ENCODE peak calls at places on chromosomes 3 and 15, in seven cellular contexts. Z is CD4-positive, alpha-beta memory T cell; N is SJSA1; K is adrenal gland; O is cardiac muscle cell; E is pancreas; D is left ventricle myocardium inferior. M is an unnamed sample.

GRCh38 chr3:45246236-45246635 is 20.1 kb upstream of the TMEM158 start:
- DNase-seq in Z (no peak), N (no peak), K (no peak), O (no peak), E (no peak), D (no peak), M (no peak)

GRCh38 chr3:134313839-134314587 is 60.2 kb downstream of the AMOTL2 start:
- DNase-seq in Z (no peak), N (no peak), K (no peak), O (no peak), E (no peak), D (no peak), M (no peak)

GRCh38 chr3:66495633-66496032 is 5.2 kb downstream of the LRIG1 start:
- DNase-seq in Z (no peak), N (no peak), K (no peak), O (no peak), E (no peak), D (no peak), M (peak; percentile 57)

GRCh38 chr3:124847863-124848262 is 39.3 kb downstream of the ITGB5 start:
- DNase-seq in Z (no peak), N (no peak), K (no peak), O (no peak), E (no peak), D (no peak), M (no peak)

GRCh38 chr3:11775493-11775892 is 71.2 kb downstream of the TAMM41 start:
- DNase-seq in Z (no peak), N (no peak), K (no peak), O (no peak), E (no peak), D (no peak), M (no peak)

GRCh38 chr3:157077565-157077991 is 82.4 kb downstream of the CCNL1 start:
- DNase-seq in Z (no peak), N (no peak), K (peak; percentile 38), O (no peak), E (no peak), D (no peak), M (peak; percentile 17)

GRCh38 chr3:54670269-54671000 is 257.4 kb downstream of the LRTM1 start:
- DNase-seq in Z (no peak), N (no peak), K (no peak), O (no peak), E (no peak), D (no peak), M (peak; percentile 31)

GRCh38 chr3:53242155-53242554 is 13.7 kb downstream of the TKT start:
- DNase-seq in Z (no peak), N (no peak), K (peak; percentile 86), O (no peak), E (no peak), D (peak; percentile 37), M (no peak)

GRCh38 chr15:71328453-71328852 is 213.2 kb downstream of the THSD4 start:
- DNase-seq in Z (no peak), N (no peak), K (no peak), O (no peak), E (no peak), D (no peak), M (peak; percentile 41)

GRCh38 chr3:141064255-141064926 is 13.2 kb downstream of the SPSB4 start:
- DNase-seq in Z (no peak), N (no peak), K (no peak), O (no peak), E (peak; percentile 50), D (no peak), M (no peak)

GRCh38 chr3:149630806-149631205 is 27.0 kb downstream of the WWTR1 start:
- DNase-seq in Z (no peak), N (no peak), K (no peak), O (no peak), E (no peak), D (no peak), M (no peak)

GRCh38 chr3:143529778-143530177 is 318.5 kb downstream of the SLC9A9 start:
- DNase-seq in Z (no peak), N (no peak), K (no peak), O (no peak), E (no peak), D (no peak), M (no peak)
- H3K27ac ChIP-seq in Z (no peak overlapping the region), N (no peak overlapping the region), K (no peak overlapping the region), O (no peak overlapping the region), E (no peak overlapping the region), D (peak overlapping the region; percentile 21), M (no peak overlapping the region)

GRCh38 chr3:8737823-8738222 is 4.2 kb downstream of the CAV3 start:
- DNase-seq in Z (no peak), N (no peak), K (no peak), O (no peak), E (no peak), D (no peak), M (no peak)
- H3K4me1 ChIP-seq in Z (no peaks in the 10 kb centered on the region), N (peaks cover 32% of the 10 kb centered on the region), K (peaks cover 8% of the 10 kb centered on the region), O (peaks cover 14% of the 10 kb centered on the region), E (no peaks in the 10 kb centered on the region), D (peaks cover 53% of the 10 kb centered on the region), M (no peaks in the 10 kb centered on the region)

GRCh38 chr15:89003865-89004725 is 84.2 kb upstream of the ABHD2 start:
- DNase-seq in Z (no peak), N (peak; percentile 39), K (peak; percentile 25), O (peak; percentile 80), E (no peak), D (peak; percentile 48), M (peak; percentile 24)

GRCh38 chr15:89002281-89002761 is 85.9 kb upstream of the ABHD2 start:
- DNase-seq in Z (no peak), N (peak; percentile 88), K (no peak), O (peak; percentile 87), E (no peak), D (no peak), M (no peak)

GRCh38 chr15:88998980-88999713 is 86.0 kb upstream of the MFGE8 start:
- DNase-seq in Z (no peak), N (no peak), K (no peak), O (no peak), E (no peak), D (no peak), M (no peak)

GRCh38 chr15:89004726-89005030 is 83.6 kb upstream of the ABHD2 start:
- DNase-seq in Z (no peak), N (no peak), K (no peak), O (no peak), E (no peak), D (no peak), M (no peak)

DNA sequence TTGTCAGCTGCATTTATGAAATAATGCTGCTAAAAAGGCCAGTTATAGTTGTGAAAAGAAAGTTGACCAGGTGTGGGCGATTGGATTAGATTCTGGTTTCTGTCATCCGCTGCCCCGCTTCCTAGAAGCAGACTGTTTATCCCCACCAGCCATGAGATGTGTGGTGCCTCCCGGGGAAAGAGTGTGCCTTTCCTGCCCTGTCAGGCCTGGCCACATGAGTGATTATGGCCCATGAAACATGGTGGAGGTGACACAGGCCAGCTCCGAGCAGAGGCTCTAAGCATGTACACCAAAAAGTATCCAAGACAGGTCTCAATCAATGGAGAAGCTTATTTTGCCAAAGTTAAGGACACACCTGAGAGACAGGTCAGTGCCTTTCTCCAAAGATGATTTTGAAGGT is 85.4 kb upstream of the ABHD2 start:
- DNase-seq in Z (no peak), N (no peak), K (no peak), O (no peak), E (no peak), D (no peak), M (no peak)
- H3K27ac ChIP-seq in Z (no peak overlapping the region), N (peak overlapping the region; percentile 9), K (no peak overlapping the region), O (peak overlapping the region; percentile 83), E (no peak overlapping the region), D (peak overlapping the region; percentile 80), M (no peak overlapping the region)

GRCh38 chr3:5309602-5310001 is 122.1 kb downstream of the EDEM1 start:
- DNase-seq in Z (no peak), N (no peak), K (no peak), O (no peak), E (no peak), D (no peak), M (no peak)
- H3K4me1 ChIP-seq in Z (no peaks in the 10 kb centered on the region), N (no peaks in the 10 kb centered on the region), K (no peaks in the 10 kb centered on the region), O (no peaks in the 10 kb centered on the region), E (no peaks in the 10 kb centered on the region), D (peaks cover 8% of the 10 kb centered on the region), M (no peaks in the 10 kb centered on the region)